ENCODE peak calls at places on chromosomes 4 and X, in five cellular contexts. One of them, this sample, is unnamed.

GRCh38 chr4:140901736-140902336 is 145.7 kb upstream of the TBC1D9 start:
- DNase-seq in right atrium auricular region: no peak
- DNase-seq in brain microvascular endothelial cell: no peak
- DNase-seq in dorsolateral prefrontal cortex: no peak
- DNase-seq in fibroblast of pulmonary artery: no peak
- DNase-seq in this sample: no peak

GRCh38 chrX:41824551-41824950 is 98.8 kb downstream of the CASK start:
- DNase-seq in fibroblast of pulmonary artery: peak; percentile 36
- DNase-seq in right atrium auricular region: no peak
- DNase-seq in dorsolateral prefrontal cortex: no peak
- DNase-seq in brain microvascular endothelial cell: peak; percentile 42
- DNase-seq in this sample: no peak

GRCh38 chr4:86910369-86910768 is 18.1 kb upstream of the C4orf36 start:
- DNase-seq in brain microvascular endothelial cell: no peak
- DNase-seq in right atrium auricular region: no peak
- DNase-seq in fibroblast of pulmonary artery: no peak
- DNase-seq in dorsolateral prefrontal cortex: no peak
- DNase-seq in this sample: no peak

GRCh38 chr4:68892861-68893260 is 58.7 kb downstream of the UGT2A3 start:
- DNase-seq in dorsolateral prefrontal cortex: no peak
- DNase-seq in fibroblast of pulmonary artery: no peak
- DNase-seq in right atrium auricular region: no peak
- DNase-seq in brain microvascular endothelial cell: no peak
- DNase-seq in this sample: no peak

GRCh38 chr4:96936886-96937285 is 1097.0 kb downstream of the PDHA2 start:
- DNase-seq in dorsolateral prefrontal cortex: no peak
- DNase-seq in fibroblast of pulmonary artery: no peak
- DNase-seq in brain microvascular endothelial cell: no peak
- DNase-seq in right atrium auricular region: no peak
- DNase-seq in this sample: no peak

GRCh38 chrX:71871367-71871766 is 39.3 kb upstream of the NHSL2 start:
- DNase-seq in right atrium auricular region: no peak
- DNase-seq in brain microvascular endothelial cell: peak; percentile 12
- DNase-seq in dorsolateral prefrontal cortex: no peak
- DNase-seq in fibroblast of pulmonary artery: peak; percentile 26
- DNase-seq in this sample: peak; percentile 17

GRCh38 chrX:40012800-40013682 is 84.7 kb downstream of the BCOR start:
- DNase-seq in dorsolateral prefrontal cortex: peak; percentile 46
- DNase-seq in fibroblast of pulmonary artery: peak; percentile 59
- DNase-seq in brain microvascular endothelial cell: peak; percentile 22
- DNase-seq in right atrium auricular region: peak; percentile 72
- DNase-seq in this sample: no peak

GRCh38 chr4:76606662-76607265 is 171.7 kb downstream of the SHROOM3 start:
- DNase-seq in dorsolateral prefrontal cortex: no peak
- DNase-seq in fibroblast of pulmonary artery: no peak
- DNase-seq in right atrium auricular region: no peak
- DNase-seq in brain microvascular endothelial cell: no peak
- DNase-seq in this sample: no peak

GRCh38 chr4:119170195-119170594 is 34.6 kb downstream of the MYOZ2 start:
- DNase-seq in fibroblast of pulmonary artery: no peak
- DNase-seq in brain microvascular endothelial cell: no peak
- DNase-seq in right atrium auricular region: no peak
- DNase-seq in dorsolateral prefrontal cortex: no peak
- DNase-seq in this sample: no peak

GRCh38 chrX:53716328-53717088 is 30.0 kb upstream of the HUWE1 start:
- DNase-seq in brain microvascular endothelial cell: no peak
- DNase-seq in fibroblast of pulmonary artery: peak; percentile 25
- DNase-seq in dorsolateral prefrontal cortex: no peak
- DNase-seq in right atrium auricular region: no peak
- DNase-seq in this sample: no peak

GRCh38 chr4:88230399-88230798 is 54.0 kb downstream of the PPM1K start:
- DNase-seq in brain microvascular endothelial cell: no peak
- DNase-seq in fibroblast of pulmonary artery: no peak
- DNase-seq in dorsolateral prefrontal cortex: no peak
- DNase-seq in right atrium auricular region: no peak
- DNase-seq in this sample: no peak

GRCh38 chrX:989959-990510 is 222.4 kb downstream of the CRLF2 start:
- DNase-seq in fibroblast of pulmonary artery: peak; percentile 68
- DNase-seq in dorsolateral prefrontal cortex: peak; percentile 82
- DNase-seq in right atrium auricular region: peak; percentile 94
- DNase-seq in brain microvascular endothelial cell: peak; percentile 95
- DNase-seq in this sample: peak; percentile 75

GRCh38 chrX:134849390-134849789 is 141.4 kb upstream of the SMIM10 start:
- DNase-seq in dorsolateral prefrontal cortex: no peak
- DNase-seq in fibroblast of pulmonary artery: peak; percentile 43
- DNase-seq in brain microvascular endothelial cell: peak; percentile 55
- DNase-seq in right atrium auricular region: no peak
- DNase-seq in this sample: peak; percentile 3

GRCh38 chr4:17064959-17065358 is 166.5 kb upstream of the LDB2 start:
- DNase-seq in brain microvascular endothelial cell: no peak
- DNase-seq in dorsolateral prefrontal cortex: no peak
- DNase-seq in fibroblast of pulmonary artery: no peak
- DNase-seq in right atrium auricular region: no peak
- DNase-seq in this sample: no peak

GRCh38 chr4:93184093-93184492 is 644.5 kb upstream of the ATOH1 start:
- DNase-seq in brain microvascular endothelial cell: no peak
- DNase-seq in fibroblast of pulmonary artery: no peak
- DNase-seq in dorsolateral prefrontal cortex: no peak
- DNase-seq in right atrium auricular region: no peak
- DNase-seq in this sample: no peak

GRCh38 chr4:103892616-103893015 is 172.8 kb upstream of the TACR3 start:
- DNase-seq in right atrium auricular region: no peak
- DNase-seq in dorsolateral prefrontal cortex: no peak
- DNase-seq in fibroblast of pulmonary artery: no peak
- DNase-seq in brain microvascular endothelial cell: no peak
- DNase-seq in this sample: no peak

GRCh38 chr4:141132689-141133145 is 552 bp downstream of the RNF150 start:
- DNase-seq in brain microvascular endothelial cell: peak; percentile 16
- DNase-seq in fibroblast of pulmonary artery: peak; percentile 20
- DNase-seq in right atrium auricular region: no peak
- DNase-seq in dorsolateral prefrontal cortex: peak; percentile 53
- DNase-seq in this sample: no peak

GRCh38 chr4:157838366-157838765 is 334.5 kb downstream of the GASK1B start:
- DNase-seq in dorsolateral prefrontal cortex: no peak
- DNase-seq in right atrium auricular region: no peak
- DNase-seq in brain microvascular endothelial cell: no peak
- DNase-seq in fibroblast of pulmonary artery: no peak
- DNase-seq in this sample: no peak

GRCh38 chr4:74117024-74117534 is 18.1 kb upstream of the CXCL2 start:
- DNase-seq in dorsolateral prefrontal cortex: peak; percentile 52
- DNase-seq in brain microvascular endothelial cell: peak; percentile 97
- DNase-seq in right atrium auricular region: peak; percentile 88
- DNase-seq in fibroblast of pulmonary artery: peak; percentile 99
- DNase-seq in this sample: peak; percentile 81

GRCh38 chr4:145735330-145735638 is 55.3 kb downstream of the C4orf51 start:
- DNase-seq in dorsolateral prefrontal cortex: no peak
- DNase-seq in brain microvascular endothelial cell: peak; percentile 96
- DNase-seq in right atrium auricular region: no peak
- DNase-seq in fibroblast of pulmonary artery: peak; percentile 94
- DNase-seq in this sample: peak; percentile 89
- H3K4me3 ChIP-seq in dorsolateral prefrontal cortex: no peak overlapping the region
- H3K4me3 ChIP-seq in brain microvascular endothelial cell: no peak overlapping the region
- H3K4me3 ChIP-seq in right atrium auricular region: no peak overlapping the region
- H3K4me3 ChIP-seq in fibroblast of pulmonary artery: no peak overlapping the region
- H3K4me3 ChIP-seq in this sample: no peak overlapping the region

DNA sequence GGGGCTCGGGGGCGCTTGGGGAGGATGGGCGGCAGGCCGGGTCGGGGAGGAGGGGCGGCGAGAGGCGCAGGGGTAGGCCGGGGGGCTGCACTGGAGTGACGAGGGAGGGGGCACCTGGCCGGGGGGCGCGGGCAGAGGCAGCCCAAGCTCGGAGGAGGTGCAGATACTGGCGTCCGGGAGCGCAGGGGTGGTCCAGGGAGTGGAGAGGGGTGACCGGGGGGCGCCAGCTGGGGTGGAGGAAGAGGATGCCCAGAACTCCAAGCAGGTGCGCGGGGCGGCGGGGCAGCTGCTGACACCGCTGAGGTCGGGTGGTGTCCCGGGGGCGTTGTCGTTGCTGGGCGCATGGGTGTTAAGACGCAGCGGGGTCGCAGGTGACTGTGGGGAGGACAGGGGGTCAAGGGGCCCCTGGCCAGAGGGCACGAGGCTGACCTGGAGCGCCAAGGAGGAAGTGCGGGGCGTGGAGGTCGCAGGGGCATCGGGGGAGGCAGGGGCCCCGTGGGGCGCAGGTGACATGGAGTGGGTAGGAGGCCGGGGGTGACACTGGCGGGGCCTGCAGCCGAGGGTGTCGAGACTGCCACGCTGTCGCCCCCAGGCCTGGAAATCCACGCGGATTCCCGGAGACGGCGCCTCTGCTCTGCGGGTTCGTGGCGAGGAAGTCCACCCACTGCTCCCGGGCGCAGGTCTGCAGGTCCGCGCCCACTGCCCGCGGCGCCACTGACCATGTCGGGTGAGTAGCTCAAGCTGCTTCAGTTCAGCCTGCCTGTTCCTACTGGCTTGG is 928 bp downstream of the GYG2 start:
- DNase-seq in fibroblast of pulmonary artery: no peak
- DNase-seq in right atrium auricular region: no peak
- DNase-seq in brain microvascular endothelial cell: no peak
- DNase-seq in dorsolateral prefrontal cortex: no peak
- DNase-seq in this sample: no peak
- H3K4me3 ChIP-seq in fibroblast of pulmonary artery: peak overlapping the region; percentile 45
- H3K4me3 ChIP-seq in right atrium auricular region: no peak overlapping the region
- H3K4me3 ChIP-seq in brain microvascular endothelial cell: peak overlapping the region; percentile 39
- H3K4me3 ChIP-seq in dorsolateral prefrontal cortex: peak overlapping the region; percentile 29
- H3K4me3 ChIP-seq in this sample: peak overlapping the region; percentile 37

GRCh38 chr4:10105421-10105820 is 11.2 kb downstream of the WDR1 start:
- DNase-seq in fibroblast of pulmonary artery: no peak
- DNase-seq in dorsolateral prefrontal cortex: no peak
- DNase-seq in right atrium auricular region: no peak
- DNase-seq in brain microvascular endothelial cell: no peak
- DNase-seq in this sample: no peak

GRCh38 chr4:10104991-10105276 is 11.7 kb downstream of the WDR1 start:
- DNase-seq in brain microvascular endothelial cell: no peak
- DNase-seq in dorsolateral prefrontal cortex: no peak
- DNase-seq in fibroblast of pulmonary artery: no peak
- DNase-seq in right atrium auricular region: no peak
- DNase-seq in this sample: no peak

GRCh38 chr4:10107111-10108091 is 9.2 kb downstream of the WDR1 start:
- DNase-seq in right atrium auricular region: no peak
- DNase-seq in brain microvascular endothelial cell: no peak
- DNase-seq in fibroblast of pulmonary artery: no peak
- DNase-seq in dorsolateral prefrontal cortex: peak; percentile 47
- DNase-seq in this sample: no peak

GRCh38 chr4:10105920-10106319 is 10.7 kb downstream of the WDR1 start:
- DNase-seq in fibroblast of pulmonary artery: no peak
- DNase-seq in dorsolateral prefrontal cortex: no peak
- DNase-seq in right atrium auricular region: no peak
- DNase-seq in brain microvascular endothelial cell: no peak
- DNase-seq in this sample: no peak

GRCh38 chr4:10106421-10107039 is 10.1 kb downstream of the WDR1 start:
- DNase-seq in fibroblast of pulmonary artery: peak; percentile 94
- DNase-seq in dorsolateral prefrontal cortex: peak; percentile 88
- DNase-seq in brain microvascular endothelial cell: peak; percentile 97
- DNase-seq in right atrium auricular region: peak; percentile 97
- DNase-seq in this sample: peak; percentile 86
- H3K4me3 ChIP-seq in fibroblast of pulmonary artery: peak overlapping the region; percentile 28
- H3K4me3 ChIP-seq in dorsolateral prefrontal cortex: no peak overlapping the region
- H3K4me3 ChIP-seq in brain microvascular endothelial cell: peak overlapping the region; percentile 30
- H3K4me3 ChIP-seq in right atrium auricular region: peak overlapping the region; percentile 27
- H3K4me3 ChIP-seq in this sample: peak overlapping the region; percentile 21

DNA sequence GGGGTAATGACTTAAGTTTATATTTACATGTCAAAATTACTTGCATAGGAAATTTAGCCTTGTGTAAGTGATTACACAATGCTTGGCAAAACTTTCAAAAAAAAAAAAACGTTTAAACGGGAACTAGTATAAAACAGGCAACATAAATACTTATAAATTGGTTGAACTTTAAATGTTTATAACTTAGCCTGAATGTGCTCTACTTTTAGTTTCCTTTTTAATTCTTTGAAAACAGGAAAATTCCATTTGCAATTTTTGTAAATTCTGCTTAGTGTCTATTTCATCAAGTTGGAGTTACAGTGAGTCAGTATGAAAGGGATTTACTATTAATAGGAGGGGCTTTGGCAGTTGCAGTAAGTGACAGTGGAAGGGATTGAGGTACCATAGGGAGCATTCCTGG is 2.6 kb downstream of the STAG2 start:
- DNase-seq in dorsolateral prefrontal cortex: no peak
- DNase-seq in fibroblast of pulmonary artery: peak; percentile 41
- DNase-seq in right atrium auricular region: no peak
- DNase-seq in brain microvascular endothelial cell: no peak
- DNase-seq in this sample: no peak
- H3K4me3 ChIP-seq in dorsolateral prefrontal cortex: peak overlapping the region; percentile 62
- H3K4me3 ChIP-seq in fibroblast of pulmonary artery: peak overlapping the region; percentile 64
- H3K4me3 ChIP-seq in right atrium auricular region: no peak overlapping the region
- H3K4me3 ChIP-seq in brain microvascular endothelial cell: no peak overlapping the region
- H3K4me3 ChIP-seq in this sample: no peak overlapping the region

DNA sequence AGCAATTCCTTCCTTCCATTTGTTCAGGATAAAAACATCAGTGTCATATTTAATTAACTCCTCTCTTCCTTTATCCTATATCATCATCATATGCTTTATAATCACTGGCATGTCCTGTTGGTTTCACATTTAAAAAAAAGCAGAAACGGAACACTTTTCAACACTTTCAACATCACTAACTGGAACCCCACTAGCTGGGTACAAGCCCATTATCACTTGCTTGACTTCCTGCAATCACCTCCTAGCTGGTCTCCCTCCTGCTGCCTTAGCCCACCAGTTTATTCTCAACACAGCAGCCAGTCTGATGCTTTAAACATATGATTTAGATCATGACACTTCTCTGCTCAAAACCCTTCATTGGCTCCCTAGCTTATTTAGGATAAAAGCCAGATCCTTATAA is 116.4 kb upstream of the LSM6 start:
- DNase-seq in fibroblast of pulmonary artery: no peak
- DNase-seq in right atrium auricular region: no peak
- DNase-seq in dorsolateral prefrontal cortex: no peak
- DNase-seq in brain microvascular endothelial cell: no peak
- DNase-seq in this sample: no peak
- H3K4me3 ChIP-seq in fibroblast of pulmonary artery: no peak overlapping the region
- H3K4me3 ChIP-seq in right atrium auricular region: no peak overlapping the region
- H3K4me3 ChIP-seq in dorsolateral prefrontal cortex: no peak overlapping the region
- H3K4me3 ChIP-seq in brain microvascular endothelial cell: no peak overlapping the region
- H3K4me3 ChIP-seq in this sample: no peak overlapping the region